ENCODE peak calls at places on chromosomes 2 and 18, in six cellular contexts. V, M, W, Q, G and X are unnamed samples.
A peak's percentile ranks its signal among the peaks of the same experiment; 100 is the strongest.

GRCh38 chr2:15047184-15047583 is 414.7 kb downstream of the LRATD1 start:
- DNase-seq in V (peak; percentile 49), M (peak; percentile 49), W (no peak), Q (no peak), G (no peak), X (no peak)

GRCh38 chr18:62484941-62485340 is 37.9 kb upstream of the ZCCHC2 start:
- DNase-seq in V (no peak), M (no peak), W (no peak), Q (no peak), G (no peak), X (no peak)

GRCh38 chr2:239820836-239821693 is 204.1 kb downstream of the NDUFA10 start:
- DNase-seq in V (no peak), M (no peak), W (no peak), Q (no peak), G (no peak), X (no peak)

GRCh38 chr2:227376911-227377396 is 2.2 kb downstream of the TM4SF20 start:
- DNase-seq in V (no peak), M (peak; percentile 17), W (no peak), Q (no peak), G (no peak), X (no peak)

GRCh38 chr2:15636972-15637785 is 45.5 kb downstream of the DDX1 start:
- DNase-seq in V (peak; percentile 74), M (peak; percentile 85), W (peak; percentile 77), Q (peak; percentile 80), G (no peak), X (peak; percentile 71)

GRCh38 chr18:1357724-1358123 is 453.1 kb downstream of the ADCYAP1 start:
- DNase-seq in V (no peak), M (no peak), W (no peak), Q (no peak), G (no peak), X (no peak)

GRCh38 chr2:237700583-237701032 is 73.2 kb downstream of the LRRFIP1 start:
- DNase-seq in V (no peak), M (peak; percentile 22), W (no peak), Q (no peak), G (peak; percentile 54), X (no peak)

GRCh38 chr2:201402651-201403573 is 45.8 kb upstream of the FLACC1 start:
- DNase-seq in V (no peak), M (no peak), W (no peak), Q (no peak), G (no peak), X (no peak)

GRCh38 chr2:200698217-200698616 is 112.4 kb downstream of the AOX1 start:
- DNase-seq in V (no peak), M (no peak), W (no peak), Q (no peak), G (no peak), X (no peak)

GRCh38 chr2:233740875-233741274 is 12.0 kb downstream of the UGT1A3 start:
- DNase-seq in V (no peak), M (no peak), W (no peak), Q (no peak), G (no peak), X (no peak)

GRCh38 chr2:142285480-142285879 is 154.7 kb upstream of the LRP1B start:
- DNase-seq in V (no peak), M (peak; percentile 29), W (no peak), Q (no peak), G (no peak), X (no peak)

GRCh38 chr2:62216616-62217015 is 20.7 kb downstream of the B3GNT2 start:
- DNase-seq in V (no peak), M (no peak), W (no peak), Q (no peak), G (no peak), X (peak; percentile 55)

GRCh38 chr18:63890950-63891304 is 3.4 kb downstream of the SERPINB2 start:
- DNase-seq in V (no peak), M (no peak), W (no peak), Q (no peak), G (no peak), X (peak; percentile 51)

GRCh38 chr2:26469092-26469710 is 8.7 kb downstream of the OTOF start:
- DNase-seq in V (peak; percentile 88), M (peak; percentile 90), W (peak; percentile 78), Q (peak; percentile 93), G (peak; percentile 25), X (peak; percentile 73)

GRCh38 chr2:106956879-106957278 is 70.9 kb upstream of the ST6GAL2 start:
- DNase-seq in V (no peak), M (peak; percentile 16), W (no peak), Q (no peak), G (no peak), X (no peak)

DNA sequence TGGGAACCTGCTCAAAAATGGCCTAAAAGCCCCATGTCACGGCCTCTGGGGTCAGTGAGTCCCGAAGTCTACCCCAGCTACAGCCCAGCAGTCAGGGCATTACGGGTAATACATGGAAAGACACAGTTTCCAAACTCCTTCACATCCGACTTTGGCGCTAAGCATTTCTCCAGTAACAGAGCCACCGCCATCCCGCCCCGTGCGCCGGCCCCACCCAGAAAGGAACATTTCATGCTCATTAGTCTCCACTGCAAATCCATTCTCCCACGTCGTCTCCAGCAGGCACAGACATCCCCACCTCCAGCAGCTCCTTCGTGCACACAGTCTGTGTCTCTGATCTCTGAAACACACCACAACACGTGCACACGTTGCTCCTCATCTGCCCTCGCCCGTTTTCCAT is 509.2 kb upstream of the ID2 start:
- DNase-seq in V (no peak), M (no peak), W (no peak), Q (no peak), G (no peak), X (no peak)
- TF ChIP-seq CREB1 in V (no peak), M (no peak), W (no peak), Q (no peak), G (no peak), X (no peak)

GRCh38 chr2:158999458-158999857 is 31.0 kb downstream of the TANC1 start:
- DNase-seq in V (no peak), M (no peak), W (no peak), Q (no peak), G (no peak), X (peak; percentile 90)
- TF ChIP-seq CREB1 in V (no peak), M (no peak), W (no peak), Q (no peak), G (no peak), X (no peak)

DNA sequence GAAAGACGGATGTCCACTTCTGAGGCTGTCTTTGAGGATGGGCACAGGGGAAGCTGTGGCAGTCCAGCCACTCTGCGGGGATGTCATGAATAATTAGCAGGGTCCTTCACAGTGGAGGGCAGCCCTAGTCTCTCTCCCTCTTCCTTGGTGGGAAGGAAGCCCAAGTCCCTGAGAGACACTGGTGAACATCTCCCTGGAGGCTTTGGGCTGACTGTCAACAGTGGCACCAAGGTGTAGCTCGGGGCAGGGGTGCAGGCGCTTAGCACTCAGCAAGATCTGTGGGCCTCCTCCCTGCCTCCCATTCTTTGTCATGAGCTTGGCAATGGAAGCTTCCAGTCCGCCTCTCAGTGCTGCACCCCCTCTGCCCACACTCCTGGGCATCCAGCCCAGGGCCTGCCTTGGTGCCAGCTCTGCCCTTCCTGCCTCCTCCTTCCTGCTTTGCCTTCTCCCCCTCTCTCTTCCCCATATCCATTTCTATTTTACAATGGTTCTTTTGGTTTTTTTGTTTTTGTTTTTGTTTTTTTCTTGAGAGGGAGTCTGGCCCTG is 59.4 kb downstream of the STEAP3 start:
- DNase-seq in V (no peak), M (no peak), W (no peak), Q (no peak), G (no peak), X (no peak)
- TF ChIP-seq CREB1 in V (no peak), M (no peak), W (no peak), Q (no peak), G (no peak), X (no peak)

GRCh38 chr18:44807766-44808165 is 127.1 kb downstream of the SETBP1 start:
- DNase-seq in V (no peak), M (no peak), W (no peak), Q (no peak), G (no peak), X (peak; percentile 46)
- TF ChIP-seq CREB1 in V (no peak), M (no peak), W (no peak), Q (no peak), G (no peak), X (no peak)

GRCh38 chr2:120237491-120237902 is 14.3 kb upstream of the TMEM185B start:
- DNase-seq in V (no peak), M (no peak), W (peak; percentile 57), Q (no peak), G (no peak), X (no peak)
- TF ChIP-seq CREB1 in V (no peak), M (no peak), W (no peak), Q (no peak), G (no peak), X (no peak)